ENCODE peak calls at places on chromosome 2, in ten cellular contexts. M, W, K, G, Z, I, H, U, X and Q are unnamed samples.

GRCh38 chr2:39264733-39265132 is 21.0 kb upstream of the CDKL4 start:
- DNase-seq in M (no peak), W (no peak), K (no peak), G (no peak), Z (peak; percentile 21), I (no peak), H (no peak), U (peak; percentile 39), X (no peak), Q (no peak)

GRCh38 chr2:43203373-43203772 is 23.0 kb downstream of the ZFP36L2 start:
- DNase-seq in M (no peak), W (no peak), K (no peak), G (no peak), Z (no peak), I (no peak), H (no peak), U (no peak), X (no peak), Q (no peak)

GRCh38 chr2:202034249-202035088 is 814 bp downstream of the FZD7 start:
- DNase-seq in M (no peak), W (peak; percentile 52), K (peak; percentile 15), G (no peak), Z (peak; percentile 47), I (peak; percentile 34), H (peak; percentile 28), U (peak; percentile 73), X (peak; percentile 47), Q (peak; percentile 35)

GRCh38 chr2:200968735-200969134 is 5.3 kb upstream of the ORC2 start:
- DNase-seq in M (no peak), W (peak; percentile 10), K (no peak), G (no peak), Z (no peak), I (no peak), H (no peak), U (no peak), X (no peak), Q (no peak)

GRCh38 chr2:147847746-147848391 is 3.0 kb downstream of the ACVR2A start:
- DNase-seq in M (no peak), W (no peak), K (no peak), G (no peak), Z (no peak), I (no peak), H (no peak), U (no peak), X (no peak), Q (no peak)

GRCh38 chr2:237626813-237627451 is 455 bp upstream of the LRRFIP1 start:
- DNase-seq in M (no peak), W (no peak), K (no peak), G (no peak), Z (no peak), I (no peak), H (no peak), U (no peak), X (no peak), Q (no peak)

GRCh38 chr2:227717687-227718567 is at the start of gene SLC19A3:
- DNase-seq in M (peak; percentile 32), W (peak; percentile 79), K (peak; percentile 69), G (peak; percentile 50), Z (peak; percentile 19), I (peak; percentile 66), H (peak; percentile 83), U (peak; percentile 83), X (peak; percentile 91), Q (peak; percentile 79)

GRCh38 chr2:24986397-24986796 is 14.6 kb upstream of the DNAJC27 start:
- DNase-seq in M (no peak), W (no peak), K (no peak), G (peak; percentile 11), Z (no peak), I (no peak), H (no peak), U (no peak), X (no peak), Q (no peak)

GRCh38 chr2:74369976-74370375 is 10.1 kb downstream of the DCTN1 start:
- DNase-seq in M (no peak), W (no peak), K (no peak), G (no peak), Z (no peak), I (no peak), H (no peak), U (no peak), X (no peak), Q (no peak)

GRCh38 chr2:41410011-41410410 is 637.8 kb upstream of the PKDCC start:
- DNase-seq in M (no peak), W (no peak), K (no peak), G (no peak), Z (no peak), I (no peak), H (no peak), U (peak; percentile 14), X (no peak), Q (no peak)

GRCh38 chr2:38943784-38944183 is 54.1 kb downstream of the ARHGEF33 start:
- DNase-seq in M (no peak), W (no peak), K (no peak), G (no peak), Z (no peak), I (no peak), H (no peak), U (no peak), X (no peak), Q (no peak)

GRCh38 chr2:190468814-190469569 is 60.8 kb downstream of the MFSD6 start:
- DNase-seq in M (peak; percentile 94), W (peak; percentile 86), K (peak; percentile 92), G (peak; percentile 99), Z (no peak), I (peak; percentile 50), H (peak; percentile 98), U (peak; percentile 96), X (peak; percentile 97), Q (no peak)

GRCh38 chr2:71747573-71747972 is 294.2 kb downstream of the DYSF start:
- DNase-seq in M (no peak), W (no peak), K (peak; percentile 83), G (no peak), Z (no peak), I (no peak), H (no peak), U (no peak), X (no peak), Q (no peak)

GRCh38 chr2:104658149-104658839 is 195.6 kb upstream of the POU3F3 start:
- DNase-seq in M (no peak), W (no peak), K (no peak), G (no peak), Z (peak; percentile 47), I (no peak), H (peak; percentile 4), U (peak; percentile 3), X (no peak), Q (peak; percentile 27)

GRCh38 chr2:199692489-199692888 is 158.5 kb downstream of the FTCDNL1 start:
- DNase-seq in M (no peak), W (no peak), K (peak; percentile 2), G (no peak), Z (no peak), I (no peak), H (no peak), U (peak; percentile 51), X (no peak), Q (no peak)

GRCh38 chr2:5923957-5924945 is 232.1 kb downstream of the SOX11 start:
- DNase-seq in M (no peak), W (no peak), K (no peak), G (no peak), Z (no peak), I (no peak), H (no peak), U (no peak), X (no peak), Q (no peak)

GRCh38 chr2:186544255-186544675 is 45.6 kb upstream of the ITGAV start:
- DNase-seq in M (peak; percentile 50), W (peak; percentile 85), K (peak; percentile 98), G (peak; percentile 93), Z (no peak), I (no peak), H (peak; percentile 96), U (peak; percentile 94), X (peak; percentile 87), Q (no peak)

GRCh38 chr2:136024616-136025015 is 39.2 kb upstream of the DARS1 start:
- DNase-seq in M (no peak), W (no peak), K (no peak), G (peak; percentile 16), Z (no peak), I (no peak), H (no peak), U (no peak), X (no peak), Q (no peak)

GRCh38 chr2:136023416-136023815 is 38.0 kb upstream of the DARS1 start:
- DNase-seq in M (no peak), W (peak; percentile 22), K (no peak), G (no peak), Z (no peak), I (no peak), H (no peak), U (no peak), X (no peak), Q (no peak)

GRCh38 chr2:136022747-136023146 is 37.3 kb upstream of the DARS1 start:
- DNase-seq in M (no peak), W (no peak), K (no peak), G (no peak), Z (no peak), I (no peak), H (peak; percentile 9), U (no peak), X (no peak), Q (no peak)

GRCh38 chr2:136025057-136025973 is 39.9 kb upstream of the DARS1 start:
- DNase-seq in M (no peak), W (no peak), K (peak; percentile 59), G (peak; percentile 28), Z (peak; percentile 60), I (peak; percentile 20), H (peak; percentile 52), U (no peak), X (peak; percentile 41), Q (peak; percentile 92)

GRCh38 chr2:136024185-136024584 is 38.8 kb upstream of the DARS1 start:
- DNase-seq in M (no peak), W (no peak), K (no peak), G (no peak), Z (no peak), I (no peak), H (no peak), U (no peak), X (no peak), Q (no peak)
- TF ChIP-seq CTCF in M (no peak), W (no peak), K (no peak), G (no peak), Z (no peak), I (no peak), H (no peak), U (no peak), X (no peak), Q (no peak)

GRCh38 chr2:84850471-84850870 is 30.4 kb downstream of the TRABD2A start:
- DNase-seq in M (no peak), W (no peak), K (no peak), G (no peak), Z (no peak), I (no peak), H (no peak), U (no peak), X (no peak), Q (no peak)
- TF ChIP-seq CTCF in M (no peak), W (no peak), K (no peak), G (no peak), Z (no peak), I (no peak), H (no peak), U (no peak), X (no peak), Q (no peak)

GRCh38 chr2:40357667-40358066 is 94.2 kb downstream of the SLC8A1 start:
- DNase-seq in M (no peak), W (no peak), K (no peak), G (peak; percentile 70), Z (no peak), I (no peak), H (peak; percentile 37), U (no peak), X (peak; percentile 40), Q (no peak)
- TF ChIP-seq CTCF in M (no peak), W (no peak), K (no peak), G (no peak), Z (no peak), I (no peak), H (no peak), U (no peak), X (no peak), Q (no peak)

GRCh38 chr2:72815655-72816268 is 10.1 kb downstream of the EXOC6B start:
- DNase-seq in M (no peak), W (peak; percentile 87), K (peak; percentile 17), G (peak; percentile 25), Z (no peak), I (no peak), H (peak; percentile 77), U (peak; percentile 26), X (no peak), Q (peak; percentile 34)
- TF ChIP-seq CTCF in M (no peak), W (peak; percentile 55), K (no peak), G (no peak), Z (no peak), I (peak; percentile 19), H (no peak), U (peak; percentile 22), X (no peak), Q (no peak)